ENCODE peak calls at places on chromosomes 3 and 15, in five cellular contexts. One of them, this sample, is unnamed.

GRCh38 chr3:150077107-150077506 is 106.4 kb upstream of the PFN2 start:
- DNase-seq in IMR-90: no peak
- DNase-seq in sigmoid colon: no peak
- DNase-seq in fibroblast of lung: peak; percentile 56
- DNase-seq in breast epithelium: no peak
- DNase-seq in this sample: no peak

GRCh38 chr3:189690237-189690636 is 59.0 kb downstream of the TP63 start:
- DNase-seq in IMR-90: no peak
- DNase-seq in sigmoid colon: no peak
- DNase-seq in fibroblast of lung: no peak
- DNase-seq in breast epithelium: no peak
- DNase-seq in this sample: no peak

GRCh38 chr3:37254316-37254715 is 79.9 kb upstream of the LRRFIP2 start:
- DNase-seq in IMR-90: no peak
- DNase-seq in sigmoid colon: no peak
- DNase-seq in fibroblast of lung: no peak
- DNase-seq in breast epithelium: no peak
- DNase-seq in this sample: no peak

GRCh38 chr15:71599404-71600225 is 210.7 kb upstream of the NR2E3 start:
- DNase-seq in IMR-90: no peak
- DNase-seq in sigmoid colon: no peak
- DNase-seq in fibroblast of lung: peak; percentile 57
- DNase-seq in breast epithelium: no peak
- DNase-seq in this sample: no peak

GRCh38 chr3:32423534-32423933 is 31.9 kb downstream of the CMTM7 start:
- DNase-seq in IMR-90: no peak
- DNase-seq in sigmoid colon: no peak
- DNase-seq in fibroblast of lung: no peak
- DNase-seq in breast epithelium: no peak
- DNase-seq in this sample: no peak

GRCh38 chr15:80140909-80141308 is 11.9 kb upstream of the FAH start:
- DNase-seq in IMR-90: no peak
- DNase-seq in sigmoid colon: no peak
- DNase-seq in fibroblast of lung: no peak
- DNase-seq in breast epithelium: no peak
- DNase-seq in this sample: no peak

GRCh38 chr15:36589971-36590370 is 10.5 kb downstream of the CDIN1 start:
- DNase-seq in IMR-90: peak; percentile 50
- DNase-seq in sigmoid colon: no peak
- DNase-seq in fibroblast of lung: peak; percentile 74
- DNase-seq in breast epithelium: no peak
- DNase-seq in this sample: no peak

GRCh38 chr3:14200276-14200675 is 21.7 kb downstream of the LSM3 start:
- DNase-seq in IMR-90: peak; percentile 40
- DNase-seq in sigmoid colon: no peak
- DNase-seq in fibroblast of lung: no peak
- DNase-seq in breast epithelium: no peak
- DNase-seq in this sample: no peak

GRCh38 chr3:182357928-182358327 is 435.4 kb upstream of the ATP11B start:
- DNase-seq in IMR-90: no peak
- DNase-seq in sigmoid colon: no peak
- DNase-seq in fibroblast of lung: no peak
- DNase-seq in breast epithelium: no peak
- DNase-seq in this sample: no peak

GRCh38 chr3:175273573-175273972 is 414.4 kb downstream of the NAALADL2 start:
- DNase-seq in IMR-90: no peak
- DNase-seq in sigmoid colon: no peak
- DNase-seq in fibroblast of lung: no peak
- DNase-seq in breast epithelium: no peak
- DNase-seq in this sample: no peak

GRCh38 chr15:86624261-86625036 is 544.8 kb downstream of the AGBL1 start:
- DNase-seq in IMR-90: peak; percentile 6
- DNase-seq in sigmoid colon: peak; percentile 64
- DNase-seq in fibroblast of lung: peak; percentile 94
- DNase-seq in breast epithelium: no peak
- DNase-seq in this sample: peak; percentile 38

DNA sequence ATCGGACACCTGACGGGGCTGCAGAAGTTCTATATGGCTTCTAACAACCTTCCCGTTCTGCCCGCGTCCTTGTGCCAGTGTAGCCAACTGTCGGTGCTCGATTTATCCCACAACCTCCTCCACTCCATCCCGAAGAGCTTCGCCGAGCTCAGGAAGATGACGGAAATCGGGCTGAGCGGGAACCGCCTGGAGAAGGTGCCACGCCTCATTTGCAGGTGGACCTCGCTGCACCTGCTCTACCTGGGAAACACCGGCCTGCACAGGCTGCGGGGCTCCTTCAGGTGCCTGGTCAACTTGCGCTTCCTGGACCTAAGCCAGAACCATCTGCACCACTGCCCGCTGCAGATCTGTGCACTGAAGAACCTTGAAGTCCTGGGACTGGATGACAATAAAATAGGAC is 9.8 kb upstream of the LRRC34 start:
- DNase-seq in IMR-90: no peak
- DNase-seq in sigmoid colon: no peak
- DNase-seq in fibroblast of lung: no peak
- DNase-seq in breast epithelium: no peak
- DNase-seq in this sample: no peak
- H3K27ac ChIP-seq in IMR-90: no peak overlapping the region
- H3K27ac ChIP-seq in sigmoid colon: no peak overlapping the region
- H3K27ac ChIP-seq in fibroblast of lung: no peak overlapping the region
- H3K27ac ChIP-seq in breast epithelium: no peak overlapping the region
- H3K27ac ChIP-seq in this sample: no peak overlapping the region

DNA sequence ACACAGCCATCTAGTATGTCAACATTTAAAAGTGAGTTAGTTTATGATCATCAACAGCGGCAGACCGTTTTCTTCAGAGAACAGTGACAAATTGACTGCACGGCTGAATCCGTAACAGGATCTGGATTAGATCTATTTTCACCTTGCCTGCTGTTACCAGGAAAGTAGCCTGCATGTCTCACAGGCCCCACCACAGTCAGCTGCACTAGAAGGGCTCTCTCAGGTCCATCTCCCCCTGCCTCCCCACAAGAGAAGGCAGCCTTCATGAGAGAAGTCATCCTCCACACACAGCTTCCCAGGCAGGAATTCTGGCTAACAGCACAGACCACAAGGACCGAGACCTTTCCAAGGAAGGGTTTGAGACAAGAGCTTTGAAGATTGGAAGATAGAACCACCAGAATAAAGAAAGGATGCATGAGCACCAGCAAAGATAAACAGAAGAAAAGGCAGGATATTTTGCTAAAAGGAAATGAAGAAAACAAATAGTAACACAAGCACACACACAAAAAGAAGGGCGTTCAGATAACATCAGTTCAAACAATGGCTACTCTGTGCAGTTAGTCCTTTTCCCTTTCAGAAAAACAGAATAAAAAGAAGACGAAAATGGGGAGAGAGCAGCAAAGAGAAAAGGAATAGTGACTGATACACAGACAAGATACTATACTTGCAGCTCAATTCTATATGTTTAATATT is 127.5 kb downstream of the SNRK start:
- DNase-seq in IMR-90: no peak
- DNase-seq in sigmoid colon: no peak
- DNase-seq in fibroblast of lung: no peak
- DNase-seq in breast epithelium: no peak
- DNase-seq in this sample: no peak
- H3K27ac ChIP-seq in IMR-90: no peak overlapping the region
- H3K27ac ChIP-seq in sigmoid colon: no peak overlapping the region
- H3K27ac ChIP-seq in fibroblast of lung: no peak overlapping the region
- H3K27ac ChIP-seq in breast epithelium: no peak overlapping the region
- H3K27ac ChIP-seq in this sample: no peak overlapping the region

GRCh38 chr3:128279594-128279880 is 126.3 kb downstream of the EEFSEC start:
- DNase-seq in IMR-90: no peak
- DNase-seq in sigmoid colon: no peak
- DNase-seq in fibroblast of lung: no peak
- DNase-seq in breast epithelium: no peak
- DNase-seq in this sample: no peak

GRCh38 chr3:128280466-128281455 is 127.5 kb downstream of the EEFSEC start:
- DNase-seq in IMR-90: no peak
- DNase-seq in sigmoid colon: no peak
- DNase-seq in fibroblast of lung: no peak
- DNase-seq in breast epithelium: no peak
- DNase-seq in this sample: no peak

GRCh38 chr3:128283429-128283828 is 130.1 kb downstream of the EEFSEC start:
- DNase-seq in IMR-90: no peak
- DNase-seq in sigmoid colon: no peak
- DNase-seq in fibroblast of lung: no peak
- DNase-seq in breast epithelium: no peak
- DNase-seq in this sample: no peak

GRCh38 chr3:128282392-128283196 is 129.3 kb downstream of the EEFSEC start:
- DNase-seq in IMR-90: peak; percentile 50
- DNase-seq in sigmoid colon: peak; percentile 89
- DNase-seq in fibroblast of lung: peak; percentile 71
- DNase-seq in breast epithelium: peak; percentile 78
- DNase-seq in this sample: no peak

GRCh38 chr3:128281461-128282367 is 128.4 kb downstream of the EEFSEC start:
- DNase-seq in IMR-90: no peak
- DNase-seq in sigmoid colon: no peak
- DNase-seq in fibroblast of lung: no peak
- DNase-seq in breast epithelium: no peak
- DNase-seq in this sample: no peak
- H3K27ac ChIP-seq in IMR-90: no peak overlapping the region
- H3K27ac ChIP-seq in sigmoid colon: peak overlapping the region; percentile 68
- H3K27ac ChIP-seq in fibroblast of lung: no peak overlapping the region
- H3K27ac ChIP-seq in breast epithelium: peak overlapping the region; percentile 50
- H3K27ac ChIP-seq in this sample: no peak overlapping the region

GRCh38 chr15:42577514-42578031 is 2.2 kb downstream of the STARD9 start:
- DNase-seq in IMR-90: peak; percentile 79
- DNase-seq in sigmoid colon: no peak
- DNase-seq in fibroblast of lung: peak; percentile 91
- DNase-seq in breast epithelium: no peak
- DNase-seq in this sample: no peak
- H3K27ac ChIP-seq in IMR-90: no peak overlapping the region
- H3K27ac ChIP-seq in sigmoid colon: peak overlapping the region; percentile 98
- H3K27ac ChIP-seq in fibroblast of lung: no peak overlapping the region
- H3K27ac ChIP-seq in breast epithelium: peak overlapping the region; percentile 50
- H3K27ac ChIP-seq in this sample: no peak overlapping the region

GRCh38 chr3:169348981-169349942 is 314.2 kb downstream of the MECOM start:
- DNase-seq in IMR-90: peak; percentile 43
- DNase-seq in sigmoid colon: no peak
- DNase-seq in fibroblast of lung: peak; percentile 69
- DNase-seq in breast epithelium: no peak
- DNase-seq in this sample: no peak
- H3K27ac ChIP-seq in IMR-90: no peak overlapping the region
- H3K27ac ChIP-seq in sigmoid colon: no peak overlapping the region
- H3K27ac ChIP-seq in fibroblast of lung: no peak overlapping the region
- H3K27ac ChIP-seq in breast epithelium: no peak overlapping the region
- H3K27ac ChIP-seq in this sample: no peak overlapping the region

DNA sequence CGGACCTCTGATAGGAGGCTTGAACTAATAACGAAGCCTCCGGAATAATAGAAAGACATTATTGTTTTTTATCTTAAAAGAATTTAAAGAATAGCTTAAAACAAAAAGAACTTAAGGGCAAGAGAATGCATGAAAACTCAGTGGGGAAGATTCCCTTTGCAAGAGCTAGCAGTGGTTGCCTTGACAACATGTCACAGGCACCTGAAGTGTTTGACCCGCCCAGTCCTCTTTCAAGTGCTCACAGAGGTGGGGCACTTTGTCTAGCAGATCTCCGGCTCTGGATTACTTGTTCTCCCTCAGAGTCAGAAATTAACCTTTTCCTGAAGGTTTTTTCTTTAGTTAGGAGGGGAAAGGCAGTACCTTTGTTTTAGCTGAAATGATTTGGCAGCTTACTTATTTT is 37.8 kb downstream of the LARS2 start:
- DNase-seq in IMR-90: no peak
- DNase-seq in sigmoid colon: no peak
- DNase-seq in fibroblast of lung: no peak
- DNase-seq in breast epithelium: no peak
- DNase-seq in this sample: no peak
- H3K27ac ChIP-seq in IMR-90: no peak overlapping the region
- H3K27ac ChIP-seq in sigmoid colon: no peak overlapping the region
- H3K27ac ChIP-seq in fibroblast of lung: no peak overlapping the region
- H3K27ac ChIP-seq in breast epithelium: no peak overlapping the region
- H3K27ac ChIP-seq in this sample: no peak overlapping the region

DNA sequence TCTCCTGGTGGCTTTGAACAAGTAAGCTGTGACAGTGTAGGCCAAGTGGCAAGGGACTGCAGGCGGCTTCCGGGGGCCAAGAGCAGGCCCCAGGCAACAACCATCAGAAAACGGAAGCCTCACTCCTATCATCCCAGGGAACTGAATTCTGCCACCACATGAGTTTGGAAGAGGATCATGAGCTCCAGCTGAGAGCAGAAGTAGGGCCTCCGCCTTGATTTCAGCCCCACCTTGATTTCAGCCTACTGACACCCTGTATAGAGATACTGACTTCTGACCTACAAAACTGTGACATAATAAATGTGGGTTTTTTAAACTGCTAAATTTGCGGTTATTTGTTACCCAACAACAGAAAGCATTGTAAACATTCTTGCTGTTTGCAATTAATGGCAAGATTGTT is 21.6 kb upstream of the RARRES1 start:
- DNase-seq in IMR-90: no peak
- DNase-seq in sigmoid colon: no peak
- DNase-seq in fibroblast of lung: no peak
- DNase-seq in breast epithelium: no peak
- DNase-seq in this sample: no peak
- H3K27ac ChIP-seq in IMR-90: no peak overlapping the region
- H3K27ac ChIP-seq in sigmoid colon: no peak overlapping the region
- H3K27ac ChIP-seq in fibroblast of lung: no peak overlapping the region
- H3K27ac ChIP-seq in breast epithelium: no peak overlapping the region
- H3K27ac ChIP-seq in this sample: no peak overlapping the region

This sample was measured in CD4-positive, alpha-beta memory T cell.